ENCODE peak calls at places on chromosomes 6 and 20, in eight cellular contexts. I is HCT116; D is sciatic nerve; L is stimulated activated CD4-positive, alpha-beta T cell treated with anti-CD3 and anti-CD28 coated beads, Interleukin-1b, Interleukin-23, amount 100 ng/mL, for 4 hours; N is AG09319; K is H1; P is cardiac septum; X is tibial nerve. W is an unnamed sample.

GRCh38 chr20:32437391-32438074 is 79.4 kb downstream of the ASXL1 start:
- DNase-seq in I (no peak), D (no peak), L (no peak), N (no peak), K (no peak), P (no peak), X (no peak), W (no peak)

GRCh38 chr20:1651268-1651667 is 6.3 kb downstream of the SIRPG start:
- DNase-seq in I (no peak), D (no peak), L (no peak), N (no peak), K (no peak), P (no peak), X (no peak), W (no peak)

GRCh38 chr6:122222761-122223160 is 176.7 kb upstream of the HSF2 start:
- DNase-seq in I (no peak), D (no peak), L (no peak), N (no peak), K (no peak), P (no peak), X (no peak), W (no peak)

GRCh38 chr6:35084511-35085203 is 56.5 kb downstream of the TCP11 start:
- DNase-seq in I (no peak), D (no peak), L (no peak), N (no peak), K (no peak), P (no peak), X (no peak), W (no peak)

GRCh38 chr20:7841967-7842301 is 98.3 kb downstream of the HAO1 start:
- DNase-seq in I (no peak), D (no peak), L (no peak), N (peak), K (peak), P (peak), X (no peak), W (peak)

GRCh38 chr6:27286141-27286540 is 25.9 kb downstream of the POM121L2 start:
- DNase-seq in I (no peak), D (no peak), L (no peak), N (no peak), K (no peak), P (no peak), X (no peak), W (no peak)

GRCh38 chr20:45358282-45359068 is 4.5 kb upstream of the SYS1 start:
- DNase-seq in I (no peak), D (peak), L (no peak), N (peak), K (no peak), P (peak), X (peak), W (peak)

GRCh38 chr6:4364172-4364571 is 228.8 kb upstream of the ECI2 start:
- DNase-seq in I (no peak), D (no peak), L (no peak), N (no peak), K (no peak), P (no peak), X (no peak), W (no peak)

GRCh38 chr6:127518710-127519468 is at the start of gene MTCL3:
- DNase-seq in I (no peak), D (no peak), L (peak), N (no peak), K (peak), P (no peak), X (no peak), W (peak)

GRCh38 chr20:45407067-45407745 is 883 bp upstream of the DBNDD2 start:
- DNase-seq in I (no peak), D (peak), L (peak), N (no peak), K (no peak), P (peak), X (peak), W (no peak)

GRCh38 chr6:166467436-166468000 is 84.8 kb upstream of the MPC1 start:
- DNase-seq in I (no peak), D (no peak), L (no peak), N (no peak), K (no peak), P (peak), X (no peak), W (no peak)

GRCh38 chr6:338815-339262 is 46.6 kb downstream of the DUSP22 start:
- DNase-seq in I (no peak), D (no peak), L (no peak), N (no peak), K (no peak), P (no peak), X (no peak), W (no peak)

GRCh38 chr6:36874016-36874442 is 574 bp downstream of the PPIL1 start:
- DNase-seq in I (no peak), D (no peak), L (no peak), N (no peak), K (no peak), P (no peak), X (no peak), W (no peak)

GRCh38 chr6:106574729-106575458 is 54.4 kb downstream of the RTN4IP1 start:
- DNase-seq in I (peak), D (no peak), L (no peak), N (peak), K (peak), P (no peak), X (no peak), W (peak)

GRCh38 chr20:4059631-4060030 is 44.3 kb upstream of the RNF24 start:
- DNase-seq in I (no peak), D (no peak), L (no peak), N (no peak), K (no peak), P (no peak), X (no peak), W (no peak)

GRCh38 chr6:154615483-154616025 is 105.1 kb upstream of the CNKSR3 start:
- DNase-seq in I (peak), D (peak), L (no peak), N (no peak), K (no peak), P (peak), X (peak), W (peak)

GRCh38 chr6:127415096-127415495 is 44.1 kb downstream of the KIAA0408 start:
- DNase-seq in I (no peak), D (no peak), L (no peak), N (no peak), K (no peak), P (no peak), X (no peak), W (no peak)

GRCh38 chr6:104462811-104463599 is 396.7 kb downstream of the HACE1 start:
- DNase-seq in I (no peak), D (no peak), L (no peak), N (no peak), K (no peak), P (no peak), X (no peak), W (no peak)

W was measured in dermis microvascular lymphatic vessel endothelial cell.